ENCODE peak calls at places on chromosomes 12 and 14, in seven cellular contexts. One of them, this sample, is unnamed.

GRCh38 chr12:58295268-58295667 is 353.9 kb downstream of the ATP23 start:
- DNase-seq in T-helper 9 cell: no peak
- DNase-seq in NCI-H82: no peak
- DNase-seq in NCI-H2107: no peak
- DNase-seq in stimulated activated CD8-positive, alpha-beta memory T cell treated with anti-CD3 and anti-CD28 coated beads, Interleukin-15, amount 100 ng/mL, for 24 hours: no peak
- DNase-seq in lower leg skin: no peak
- DNase-seq in fibroblast of lung: no peak
- DNase-seq in this sample: no peak

GRCh38 chr14:55123101-55123500 is 6.0 kb upstream of the LGALS3 start:
- DNase-seq in T-helper 9 cell: no peak
- DNase-seq in NCI-H82: no peak
- DNase-seq in NCI-H2107: no peak
- DNase-seq in stimulated activated CD8-positive, alpha-beta memory T cell treated with anti-CD3 and anti-CD28 coated beads, Interleukin-15, amount 100 ng/mL, for 24 hours: no peak
- DNase-seq in lower leg skin: no peak
- DNase-seq in fibroblast of lung: peak
- DNase-seq in this sample: no peak

GRCh38 chr12:71732357-71732712 is 22.3 kb upstream of the RAB21 start:
- DNase-seq in T-helper 9 cell: no peak
- DNase-seq in NCI-H82: no peak
- DNase-seq in NCI-H2107: no peak
- DNase-seq in stimulated activated CD8-positive, alpha-beta memory T cell treated with anti-CD3 and anti-CD28 coated beads, Interleukin-15, amount 100 ng/mL, for 24 hours: no peak
- DNase-seq in lower leg skin: no peak
- DNase-seq in fibroblast of lung: no peak
- DNase-seq in this sample: no peak

GRCh38 chr12:121581681-121582439 is 1.0 kb upstream of the KDM2B start:
- DNase-seq in T-helper 9 cell: no peak
- DNase-seq in NCI-H82: no peak
- DNase-seq in NCI-H2107: no peak
- DNase-seq in stimulated activated CD8-positive, alpha-beta memory T cell treated with anti-CD3 and anti-CD28 coated beads, Interleukin-15, amount 100 ng/mL, for 24 hours: no peak
- DNase-seq in lower leg skin: no peak
- DNase-seq in fibroblast of lung: peak
- DNase-seq in this sample: no peak

GRCh38 chr14:22375321-22375930 is 213.6 kb downstream of the DAD1 start:
- DNase-seq in T-helper 9 cell: no peak
- DNase-seq in NCI-H82: peak
- DNase-seq in NCI-H2107: peak
- DNase-seq in stimulated activated CD8-positive, alpha-beta memory T cell treated with anti-CD3 and anti-CD28 coated beads, Interleukin-15, amount 100 ng/mL, for 24 hours: no peak
- DNase-seq in lower leg skin: no peak
- DNase-seq in fibroblast of lung: peak
- DNase-seq in this sample: no peak

GRCh38 chr12:111753144-111753881 is 13.4 kb upstream of the ALDH2 start:
- DNase-seq in T-helper 9 cell: no peak
- DNase-seq in NCI-H82: peak
- DNase-seq in NCI-H2107: no peak
- DNase-seq in stimulated activated CD8-positive, alpha-beta memory T cell treated with anti-CD3 and anti-CD28 coated beads, Interleukin-15, amount 100 ng/mL, for 24 hours: no peak
- DNase-seq in lower leg skin: no peak
- DNase-seq in fibroblast of lung: peak
- DNase-seq in this sample: no peak

GRCh38 chr12:22537000-22537544 is 7.3 kb downstream of the C2CD5 start:
- DNase-seq in T-helper 9 cell: no peak
- DNase-seq in NCI-H82: no peak
- DNase-seq in NCI-H2107: no peak
- DNase-seq in stimulated activated CD8-positive, alpha-beta memory T cell treated with anti-CD3 and anti-CD28 coated beads, Interleukin-15, amount 100 ng/mL, for 24 hours: no peak
- DNase-seq in lower leg skin: no peak
- DNase-seq in fibroblast of lung: no peak
- DNase-seq in this sample: no peak

GRCh38 chr12:70982991-70983390 is 62.5 kb upstream of the PTPRR start:
- DNase-seq in T-helper 9 cell: no peak
- DNase-seq in NCI-H82: peak
- DNase-seq in NCI-H2107: no peak
- DNase-seq in stimulated activated CD8-positive, alpha-beta memory T cell treated with anti-CD3 and anti-CD28 coated beads, Interleukin-15, amount 100 ng/mL, for 24 hours: no peak
- DNase-seq in lower leg skin: no peak
- DNase-seq in fibroblast of lung: peak
- DNase-seq in this sample: no peak

GRCh38 chr14:73739174-73739898 is 25.2 kb upstream of the PNMA1 start:
- DNase-seq in T-helper 9 cell: no peak
- DNase-seq in NCI-H82: no peak
- DNase-seq in NCI-H2107: no peak
- DNase-seq in stimulated activated CD8-positive, alpha-beta memory T cell treated with anti-CD3 and anti-CD28 coated beads, Interleukin-15, amount 100 ng/mL, for 24 hours: no peak
- DNase-seq in lower leg skin: no peak
- DNase-seq in fibroblast of lung: no peak
- DNase-seq in this sample: no peak

GRCh38 chr14:21199611-21200570 is 44.0 kb upstream of the OR5AU1 start:
- DNase-seq in T-helper 9 cell: no peak
- DNase-seq in NCI-H82: no peak
- DNase-seq in NCI-H2107: no peak
- DNase-seq in stimulated activated CD8-positive, alpha-beta memory T cell treated with anti-CD3 and anti-CD28 coated beads, Interleukin-15, amount 100 ng/mL, for 24 hours: no peak
- DNase-seq in lower leg skin: no peak
- DNase-seq in fibroblast of lung: no peak
- DNase-seq in this sample: no peak

GRCh38 chr14:26820101-26820500 is 222.3 kb upstream of the NOVA1 start:
- DNase-seq in T-helper 9 cell: no peak
- DNase-seq in NCI-H82: peak
- DNase-seq in NCI-H2107: peak
- DNase-seq in stimulated activated CD8-positive, alpha-beta memory T cell treated with anti-CD3 and anti-CD28 coated beads, Interleukin-15, amount 100 ng/mL, for 24 hours: no peak
- DNase-seq in lower leg skin: no peak
- DNase-seq in fibroblast of lung: peak
- DNase-seq in this sample: no peak

GRCh38 chr14:78170203-78170602 is at the start of gene NRXN3:
- DNase-seq in T-helper 9 cell: no peak
- DNase-seq in NCI-H82: peak
- DNase-seq in NCI-H2107: peak
- DNase-seq in stimulated activated CD8-positive, alpha-beta memory T cell treated with anti-CD3 and anti-CD28 coated beads, Interleukin-15, amount 100 ng/mL, for 24 hours: no peak
- DNase-seq in lower leg skin: no peak
- DNase-seq in fibroblast of lung: peak
- DNase-seq in this sample: no peak